ENCODE peak calls at places on chromosomes 7 and 10, in four cellular contexts. X is K562, Y is GM12891, W is GM12878. P is an unnamed sample.

GRCh38 chr7:47356261-47356660 is 225.7 kb downstream of the TNS3 start:
- DNase-seq in Y (no peak), X (no peak), W (no peak), P (no peak)

GRCh38 chr10:122460891-122461293 is 461 bp upstream of the HTRA1 start:
- DNase-seq in X (no peak), Y (no peak), W (no peak), P (no peak)

GRCh38 chr10:101032637-101033201 is 1.7 kb downstream of the SFXN3 start:
- DNase-seq in X (no peak), W (no peak), Y (no peak), P (no peak)

GRCh38 chr10:113520606-113521481 is 32.0 kb upstream of the HABP2 start:
- DNase-seq in X (peak), W (no peak), Y (peak), P (peak)

GRCh38 chr7:14507617-14508016 is 394.9 kb downstream of the DGKB start:
- DNase-seq in X (no peak), W (no peak), Y (no peak), P (no peak)

GRCh38 chr10:60817135-60817805 is 39.0 kb downstream of the CDK1 start:
- DNase-seq in Y (no peak), X (no peak), W (no peak), P (no peak)

GRCh38 chr10:73953665-73954064 is 42.7 kb downstream of the PLAU start:
- DNase-seq in Y (no peak), W (no peak), X (no peak), P (peak)

GRCh38 chr7:150788474-150789269 is 11.5 kb downstream of the TMEM176B start:
- DNase-seq in Y (no peak), W (no peak), X (no peak), P (no peak)

GRCh38 chr10:59234814-59235429 is 58.5 kb downstream of the PHYHIPL start:
- DNase-seq in W (no peak), Y (no peak), X (no peak), P (no peak)

GRCh38 chr10:61805091-61805490 is 96.4 kb upstream of the ARID5B start:
- DNase-seq in Y (no peak), X (no peak), W (no peak), P (no peak)

GRCh38 chr10:122849090-122849489 is 3.4 kb upstream of the CUZD1 start:
- DNase-seq in W (no peak), X (no peak), Y (no peak), P (no peak)

GRCh38 chr7:18429547-18429946 is 66.0 kb upstream of the HDAC9 start:
- DNase-seq in X (no peak), W (no peak), Y (no peak), P (no peak)

GRCh38 chr10:49564461-49565009 is 25.6 kb upstream of the ERCC6 start:
- DNase-seq in Y (no peak), W (no peak), X (no peak), P (no peak)

GRCh38 chr7:132080967-132081668 is 495.2 kb downstream of the PLXNA4 start:
- DNase-seq in Y (no peak), X (no peak), W (no peak), P (no peak)

GRCh38 chr10:10816453-10816852 is 201.2 kb upstream of the CELF2 start:
- DNase-seq in X (no peak), Y (no peak), W (no peak), P (no peak)

GRCh38 chr7:95141755-95142154 is 182.6 kb downstream of the PON1 start:
- DNase-seq in W (no peak), X (no peak), Y (no peak), P (no peak)

GRCh38 chr10:102230861-102231356 is 4.8 kb downstream of the ELOVL3 start:
- DNase-seq in X (peak), W (no peak), Y (peak), P (no peak)

GRCh38 chr7:113301983-113302382 is 183.6 kb upstream of the SMIM30 start:
- DNase-seq in X (no peak), W (no peak), Y (no peak), P (no peak)

GRCh38 chr7:121547341-121548092 is 151.4 kb upstream of the FAM3C start:
- DNase-seq in W (no peak), X (peak), Y (peak), P (peak)

GRCh38 chr7:79176859-79177477 is 276.5 kb downstream of the MAGI2 start:
- DNase-seq in W (no peak), X (no peak), Y (no peak), P (peak)

GRCh38 chr7:157873664-157874063 is 536.9 kb downstream of the DNAJB6 start:
- DNase-seq in Y (no peak), X (no peak), W (no peak), P (no peak)

GRCh38 chr10:77620731-77621130 is 16.9 kb downstream of the KCNMA1 start:
- DNase-seq in Y (no peak), W (no peak), X (no peak), P (no peak)

GRCh38 chr7:101300465-101301376 is 20.9 kb downstream of the IFT22 start:
- DNase-seq in Y (no peak), W (no peak), X (no peak), P (no peak)

GRCh38 chr7:83704564-83704963 is 55.6 kb upstream of the SEMA3E start:
- DNase-seq in X (no peak), Y (no peak), W (no peak), P (no peak)

GRCh38 chr10:131702521-131703356 is 198.1 kb upstream of the PPP2R2D start:
- DNase-seq in X (no peak), Y (no peak), W (no peak), P (no peak)

GRCh38 chr7:159094919-159095915 is 49.5 kb downstream of the VIPR2 start:
- DNase-seq in X (no peak), W (no peak), Y (no peak), P (no peak)
- TF ChIP-seq SPI1 in X (no peak), W (no peak), Y (no peak), P (no peak)

GRCh38 chr10:96588601-96589419 is 2.0 kb upstream of the TM9SF3 start:
- DNase-seq in X (no peak), Y (no peak), W (peak), P (no peak)
- TF ChIP-seq SPI1 in X (no peak), Y (no peak), W (no peak), P (no peak)

DNA sequence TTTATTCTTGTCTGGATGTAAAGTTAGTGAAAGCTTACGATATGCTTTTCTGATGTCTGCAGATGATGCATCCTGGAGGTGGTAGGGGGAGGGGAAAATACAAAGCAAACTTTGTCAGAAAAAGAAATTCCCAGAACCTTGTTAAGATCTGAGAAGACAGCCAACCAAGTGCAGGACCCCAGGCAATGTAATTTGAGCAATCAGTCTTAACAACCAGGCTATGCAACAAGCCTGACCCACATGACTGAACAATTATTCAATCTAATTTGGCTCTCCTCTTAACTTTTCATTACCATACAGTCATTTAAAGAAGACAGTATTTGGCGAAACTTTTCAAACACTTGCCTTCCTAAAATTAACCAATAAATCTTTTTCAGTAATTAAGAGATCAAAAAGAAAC is 74.5 kb downstream of the DNAJC1 start:
- DNase-seq in Y (no peak), X (peak), W (no peak), P (no peak)
- TF ChIP-seq SPI1 in Y (no peak), X (no peak), W (no peak), P (no peak)

GRCh38 chr10:33227489-33227888 is 107.0 kb downstream of the NRP1 start:
- DNase-seq in W (no peak), Y (no peak), X (no peak), P (no peak)

GRCh38 chr10:33228426-33228825 is 106.0 kb downstream of the NRP1 start:
- DNase-seq in Y (no peak), W (no peak), X (no peak), P (no peak)

GRCh38 chr10:33231621-33232350 is 102.7 kb downstream of the NRP1 start:
- DNase-seq in W (no peak), Y (no peak), X (no peak), P (no peak)

GRCh38 chr10:33229944-33230267 is 104.6 kb downstream of the NRP1 start:
- DNase-seq in Y (no peak), X (no peak), W (no peak), P (no peak)

DNA sequence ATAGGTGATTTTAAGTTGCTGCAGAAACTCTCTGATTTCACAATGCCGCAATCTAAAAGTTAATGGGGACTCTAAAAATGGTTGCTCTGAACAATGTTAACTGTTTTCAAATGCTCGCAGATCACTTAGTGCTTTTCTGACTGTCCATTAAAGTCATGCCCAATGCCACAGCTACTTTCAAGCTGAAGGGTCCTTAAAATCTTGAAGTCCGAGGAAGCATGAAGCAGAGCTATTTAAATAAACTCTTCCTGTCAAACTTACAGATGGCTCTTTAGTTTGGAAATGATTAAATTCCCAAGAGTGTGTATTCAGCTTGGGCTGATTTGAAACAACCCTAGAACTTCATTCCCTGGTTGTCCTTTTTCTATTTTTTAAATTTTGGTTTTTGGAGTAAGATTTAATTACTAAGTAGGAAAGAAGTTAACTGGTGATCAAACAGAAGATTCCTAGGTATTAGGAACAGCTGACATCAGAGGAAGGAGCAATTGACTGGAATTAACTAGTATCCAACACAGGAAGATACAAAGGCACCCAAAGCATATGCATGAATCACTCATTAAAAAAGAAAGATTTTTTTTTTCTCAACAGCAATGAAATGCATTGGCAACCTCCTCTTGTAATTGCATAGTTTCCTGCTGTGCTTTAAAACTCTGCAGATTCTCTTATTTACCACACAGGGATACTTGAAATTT is 105.1 kb downstream of the NRP1 start:
- DNase-seq in Y (no peak), W (no peak), X (no peak), P (no peak)
- TF ChIP-seq SPI1 in Y (no peak), W (no peak), X (no peak), P (no peak)

GRCh38 chr7:138880881-138881577 is 83.0 kb upstream of the ATP6V0A4 start:
- DNase-seq in W (no peak), X (no peak), Y (no peak), P (no peak)
- TF ChIP-seq SPI1 in W (no peak), X (no peak), Y (no peak), P (no peak)

GRCh38 chr7:115676080-115676479 is 354.5 kb downstream of the TFEC start:
- DNase-seq in X (no peak), W (no peak), Y (no peak), P (no peak)
- TF ChIP-seq SPI1 in X (no peak), W (no peak), Y (no peak), P (no peak)

GRCh38 chr10:99845837-99846382 is 63.5 kb downstream of the ABCC2 start:
- DNase-seq in W (peak), Y (peak), X (peak), P (peak)

GRCh38 chr10:99849057-99849456 is 66.6 kb downstream of the ABCC2 start:
- DNase-seq in X (no peak), Y (no peak), W (no peak), P (no peak)

GRCh38 chr10:99844433-99844955 is 62.1 kb downstream of the ABCC2 start:
- DNase-seq in W (no peak), Y (no peak), X (no peak), P (no peak)

GRCh38 chr10:99841746-99842145 is 59.3 kb downstream of the ABCC2 start:
- DNase-seq in Y (no peak), X (no peak), W (no peak), P (no peak)

DNA sequence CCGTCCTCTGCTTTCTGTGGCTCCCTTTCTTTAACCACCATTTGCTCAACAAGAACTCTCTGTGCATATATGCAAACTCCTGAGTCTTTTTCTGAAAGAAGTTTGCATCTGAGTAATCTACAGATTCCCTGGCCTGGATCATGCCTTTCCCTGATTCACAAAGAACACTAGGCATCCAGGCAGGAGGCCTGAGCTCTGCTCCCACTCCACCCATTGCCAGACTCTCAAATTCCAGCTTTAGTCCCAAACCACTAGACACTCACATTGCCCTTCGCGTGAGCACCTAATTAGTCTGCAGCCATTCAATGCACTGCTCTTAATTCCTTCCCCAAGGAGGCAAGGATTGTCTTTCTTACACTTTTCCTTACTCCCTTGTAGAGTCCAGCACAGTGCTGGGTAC is 60.9 kb downstream of the ABCC2 start:
- DNase-seq in Y (no peak), W (no peak), X (no peak), P (no peak)
- TF ChIP-seq SPI1 in Y (no peak), W (no peak), X (no peak), P (no peak)